ENCODE peak calls at places on chromosome 14, in five cellular contexts. F is IMR-90, G is pancreas, H is PC-9, M is gastrocnemius medialis. E is an unnamed sample. For H3K4me1, the result is how much of the 10 kb centered on the place peaks cover.

GRCh38 chr14:72741836-72742681 is 151.8 kb downstream of the DPF3 start:
- DNase-seq in F (no peak), H (no peak), G (no peak), M (no peak), E (no peak)

GRCh38 chr14:56964885-56965284 is 154.6 kb upstream of the OTX2 start:
- DNase-seq in G (no peak), F (no peak), H (no peak), M (no peak), E (no peak)

GRCh38 chr14:50025776-50026175 is 90.6 kb downstream of the VCPKMT start:
- DNase-seq in M (peak), H (no peak), G (no peak), F (peak), E (no peak)

GRCh38 chr14:59869381-59870255 is 958 bp downstream of the RTN1 start:
- DNase-seq in M (no peak), H (no peak), F (no peak), G (no peak), E (no peak)

GRCh38 chr14:67859169-67859749 is 39.7 kb downstream of the RAD51B start:
- DNase-seq in H (no peak), G (no peak), M (no peak), F (peak), E (no peak)

GRCh38 chr14:53432378-53432802 is 279.3 kb upstream of the DDHD1 start:
- DNase-seq in F (peak), M (no peak), G (no peak), H (no peak), E (no peak)

GRCh38 chr14:75176142-75176820 is at the start of gene TMED10:
- DNase-seq in F (peak), M (peak), G (peak), H (peak), E (peak)

GRCh38 chr14:31118892-31119291 is 88.7 kb downstream of the HECTD1 start:
- DNase-seq in F (no peak), M (no peak), G (no peak), H (no peak), E (no peak)

GRCh38 chr14:42222924-42223471 is 616.3 kb downstream of the LRFN5 start:
- DNase-seq in H (no peak), M (peak), F (peak), G (no peak), E (no peak)

GRCh38 chr14:56514663-56515371 is 64.8 kb upstream of the TMEM260 start:
- DNase-seq in G (no peak), F (peak), H (no peak), M (no peak), E (no peak)

GRCh38 chr14:58272589-58273372 is 25.6 kb upstream of the ARID4A start:
- DNase-seq in F (peak), H (no peak), M (no peak), G (no peak), E (no peak)

GRCh38 chr14:28763914-28764848 is 2.4 kb upstream of the FOXG1 start:
- DNase-seq in H (no peak), G (no peak), F (no peak), M (no peak), E (no peak)

GRCh38 chr14:61578745-61579144 is 116.6 kb upstream of the HIF1A start:
- DNase-seq in G (no peak), H (peak), F (no peak), M (no peak), E (no peak)

GRCh38 chr14:61581955-61582615 is 113.2 kb upstream of the HIF1A start:
- DNase-seq in M (no peak), F (no peak), H (peak), G (no peak), E (no peak)

GRCh38 chr14:61584258-61584657 is 111.1 kb upstream of the HIF1A start:
- DNase-seq in G (no peak), M (no peak), F (peak), H (peak), E (no peak)

GRCh38 chr14:61582815-61583214 is 112.5 kb upstream of the HIF1A start:
- DNase-seq in M (no peak), H (peak), G (no peak), F (no peak), E (no peak)

DNA sequence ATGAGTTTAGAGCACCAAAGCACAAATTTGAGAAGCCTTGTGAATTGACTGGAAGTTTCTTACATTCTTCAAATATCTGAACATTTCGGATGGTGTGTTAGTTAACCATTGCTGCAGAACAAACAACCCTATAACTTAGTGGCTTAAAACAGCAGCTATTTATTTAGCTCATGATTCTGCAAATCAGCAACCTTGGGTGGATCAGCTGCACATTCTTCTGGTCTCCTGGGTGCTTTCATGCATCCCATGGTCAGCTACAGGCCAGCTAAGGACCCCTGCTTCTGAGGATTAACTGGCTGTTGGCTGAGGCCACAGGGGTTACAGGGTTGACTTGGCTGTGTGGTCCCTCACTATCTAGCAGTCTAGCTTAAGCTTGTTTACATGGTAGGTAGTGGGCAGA is 114.0 kb upstream of the HIF1A start:
- DNase-seq in G (no peak), F (no peak), H (no peak), M (no peak), E (no peak)
- H3K4me1 ChIP-seq in G (under half), F (under half), H (under half), M (under half), E (half or more)

DNA sequence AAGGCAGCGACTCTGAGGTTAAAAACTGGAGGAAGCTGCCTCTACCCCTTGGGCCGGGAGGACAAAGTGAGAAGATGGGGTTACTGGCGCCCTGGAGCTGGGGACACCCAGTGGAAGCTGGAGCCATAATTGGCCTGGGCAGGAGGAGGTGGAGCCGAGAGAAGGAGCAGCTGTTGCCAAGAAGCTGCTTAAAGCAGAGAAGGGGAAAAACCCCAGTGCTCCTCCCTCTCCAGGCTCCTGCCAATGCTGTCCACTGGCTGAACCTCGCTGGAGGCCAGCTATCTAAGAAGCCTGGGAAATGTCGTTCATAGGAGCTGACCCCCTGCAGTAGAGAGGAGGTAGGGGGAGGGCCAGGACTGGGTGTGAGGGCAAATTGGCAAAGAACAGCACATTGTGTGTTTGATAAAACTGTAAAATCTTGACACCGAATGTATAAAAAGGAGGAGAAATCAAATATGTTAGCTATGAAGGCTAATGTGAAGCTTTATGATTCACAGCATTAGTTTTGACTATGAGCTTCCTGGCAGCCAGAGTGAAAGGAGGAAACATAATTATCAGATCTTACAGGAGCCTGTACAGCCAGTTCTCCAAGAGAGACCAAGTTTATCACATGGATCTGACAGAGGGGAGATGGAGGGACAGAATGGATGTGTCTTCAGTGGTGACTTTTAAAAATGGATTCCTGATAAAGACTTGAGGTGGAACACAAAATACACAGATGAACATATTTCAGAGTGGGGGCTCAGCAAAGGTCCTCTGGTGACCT is 9.5 kb downstream of the HHIPL1 start:
- DNase-seq in F (peak), G (peak), H (no peak), M (no peak), E (no peak)
- H3K4me3 ChIP-seq in F (no peak), G (no peak), H (no peak), M (no peak), E (no peak)

DNA sequence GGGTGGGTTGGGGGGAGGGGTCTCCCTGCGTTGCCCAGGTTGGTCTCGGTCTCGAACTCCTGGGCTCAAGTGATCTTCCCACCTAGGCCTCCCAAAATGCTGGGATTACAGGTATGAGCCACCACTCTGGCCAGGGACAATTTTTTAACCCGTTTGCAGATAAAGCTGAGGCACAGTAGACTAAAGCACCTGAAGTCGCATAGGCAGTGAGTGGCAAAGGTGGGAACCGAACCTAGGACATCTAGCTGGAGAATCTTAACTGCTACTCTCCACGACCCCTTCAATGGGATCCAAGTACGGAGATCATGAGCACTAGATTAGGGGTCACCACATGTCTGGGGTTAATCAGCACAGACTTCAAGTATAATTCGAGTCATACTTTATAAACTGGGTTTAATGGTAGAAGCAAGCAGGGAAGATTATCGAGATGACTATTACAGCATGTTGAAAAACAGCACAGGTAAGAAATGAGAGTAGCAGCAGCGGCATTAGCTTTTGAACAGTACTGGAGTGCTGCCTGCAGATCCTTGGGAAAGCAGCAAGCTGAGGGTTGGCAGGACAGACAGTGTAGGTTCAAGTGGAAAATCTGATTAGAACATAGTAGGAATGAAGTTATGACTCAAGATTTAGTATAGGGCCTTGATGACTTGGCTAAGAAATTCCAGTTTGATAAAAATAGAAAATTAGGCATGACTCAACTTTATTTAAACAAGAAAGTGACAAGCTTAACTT is 23.9 kb downstream of the NID2 start:
- DNase-seq in G (peak), M (no peak), F (peak), H (peak), E (no peak)
- H3K4me1 ChIP-seq in G (under half), M (under half), F (under half), H (under half), E (half or more)

GRCh38 chr14:70823281-70823680 is 14.0 kb upstream of the MAP3K9 start:
- DNase-seq in F (no peak), H (no peak), M (no peak), G (no peak), E (no peak)
- H3K4me3 ChIP-seq in F (no peak), H (no peak), M (no peak), G (no peak), E (peak)

GRCh38 chr14:91381801-91382670 is 35.6 kb downstream of the CCDC88C start:
- DNase-seq in H (no peak), G (no peak), M (no peak), F (no peak), E (no peak)
- H3K4me1 ChIP-seq in H (under half), G (under half), M (under half), F (under half), E (under half)

DNA sequence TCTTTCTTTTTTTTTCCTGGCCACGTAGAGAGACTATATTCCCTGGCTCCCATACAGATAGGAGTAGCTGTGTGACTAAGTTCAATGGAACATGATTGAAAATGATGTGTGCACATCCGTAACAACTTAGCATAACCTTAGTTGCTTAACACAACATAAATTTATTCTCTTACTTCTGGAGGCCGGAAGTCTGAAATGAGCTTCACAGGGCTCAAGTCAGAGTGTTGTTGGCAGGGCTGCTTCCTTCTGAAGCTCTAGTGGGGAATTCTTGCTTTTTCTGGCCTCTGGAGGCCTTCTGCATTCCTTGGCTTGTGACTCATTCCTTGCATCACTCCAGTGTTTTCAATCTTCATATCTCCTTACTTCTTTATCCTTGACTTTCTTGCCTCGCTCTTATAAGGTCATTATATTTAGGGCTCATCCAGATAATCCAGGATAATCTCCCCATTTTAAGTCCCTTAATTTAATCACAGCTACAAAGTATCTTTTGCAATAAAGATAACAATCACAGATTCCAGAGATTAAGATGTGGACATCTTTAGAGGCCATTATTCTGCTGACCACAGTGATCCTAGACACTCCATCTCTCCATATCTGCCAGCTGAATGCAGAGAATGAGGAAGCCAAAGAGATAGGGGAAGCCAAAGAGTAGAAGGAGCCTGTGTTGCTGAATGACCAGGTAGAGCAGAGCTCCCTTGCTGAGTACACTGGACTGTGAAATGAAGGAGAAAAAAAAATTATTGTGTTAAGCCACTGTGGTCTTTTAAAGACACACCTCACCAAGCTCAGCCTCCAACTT is 21.0 kb upstream of the SNX6 start:
- DNase-seq in G (no peak), H (peak), M (peak), F (peak), E (no peak)
- H3K4me3 ChIP-seq in G (no peak), H (no peak), M (no peak), F (no peak), E (no peak)

GRCh38 chr14:39425947-39426346 is 6.3 kb downstream of the FBXO33 start:
- DNase-seq in H (no peak), G (no peak), M (no peak), F (no peak), E (no peak)

GRCh38 chr14:39423793-39424192 is 8.4 kb downstream of the FBXO33 start:
- DNase-seq in M (no peak), G (no peak), H (no peak), F (no peak), E (no peak)

GRCh38 chr14:39428118-39428517 is 4.1 kb downstream of the FBXO33 start:
- DNase-seq in M (no peak), H (no peak), G (no peak), F (no peak), E (no peak)

GRCh38 chr14:39430762-39431415 is 1.3 kb downstream of the FBXO33 start:
- DNase-seq in H (no peak), M (no peak), G (no peak), F (peak), E (peak)

GRCh38 chr14:39426605-39427004 is 5.6 kb downstream of the FBXO33 start:
- DNase-seq in F (peak), G (no peak), H (no peak), M (no peak), E (no peak)
- H3K4me1 ChIP-seq in F (under half), G (under half), H (under half), M (under half), E (half or more)

GRCh38 chr14:32509632-32510187 is 180.6 kb downstream of the AKAP6 start:
- DNase-seq in F (peak), M (peak), H (no peak), G (peak), E (no peak)

GRCh38 chr14:32512348-32512747 is 183.2 kb downstream of the AKAP6 start:
- DNase-seq in H (no peak), F (no peak), G (no peak), M (no peak), E (no peak)

GRCh38 chr14:32510815-32511214 is 181.7 kb downstream of the AKAP6 start:
- DNase-seq in G (no peak), M (no peak), F (no peak), H (no peak), E (no peak)

GRCh38 chr14:32508281-32508680 is 179.2 kb downstream of the AKAP6 start:
- DNase-seq in F (peak), H (no peak), G (no peak), M (no peak), E (no peak)

GRCh38 chr14:32507029-32507984 is 178.2 kb downstream of the AKAP6 start:
- DNase-seq in M (peak), G (no peak), F (peak), H (peak), E (no peak)
- H3K4me3 ChIP-seq in M (no peak), G (no peak), F (no peak), H (no peak), E (no peak)

DNA sequence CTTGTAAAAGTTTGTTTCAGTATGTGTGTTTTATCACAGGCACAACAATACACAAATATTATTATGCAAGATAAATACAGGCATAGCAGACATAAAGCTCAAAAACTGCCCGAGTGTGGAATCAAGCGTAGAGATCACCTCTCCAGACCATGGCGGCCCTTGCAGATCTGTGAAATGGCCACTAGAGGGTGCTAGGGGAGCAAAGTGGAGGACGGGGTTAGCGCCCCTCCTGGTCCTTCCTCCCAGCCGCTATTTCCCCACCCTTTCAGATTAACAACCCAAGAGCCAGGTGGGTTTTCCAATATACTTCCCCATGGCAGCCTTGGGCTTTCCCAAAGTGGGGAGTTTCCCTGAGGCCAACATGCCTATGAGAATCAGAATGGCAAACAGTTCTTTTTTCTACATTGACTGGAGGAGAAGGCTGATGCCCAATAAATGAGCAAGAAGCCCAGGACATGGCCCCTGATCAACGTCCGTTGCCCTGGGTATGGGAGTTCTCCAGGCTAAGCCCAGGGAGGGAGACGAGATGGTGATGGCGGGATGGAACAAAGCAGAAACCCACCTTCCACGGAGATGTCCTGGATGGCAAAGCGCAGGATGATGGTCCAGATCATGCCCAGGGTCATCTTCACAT is 67.4 kb downstream of the ACTN1 start:
- DNase-seq in F (peak), H (peak), G (peak), M (peak), E (peak)
- H3K4me1 ChIP-seq in F (under half), H (under half), G (under half), M (under half), E (under half)

E was measured in heart right ventricle.